ENCODE peak calls at places on chromosomes 3 and 15, in five cellular contexts. H, N, A, U and M are unnamed samples.

GRCh38 chr3:59885103-59885502 is 835.3 kb upstream of the CFAP20DC start:
- DNase-seq in H (no peak), N (no peak), U (no peak), A (no peak), M (no peak)

GRCh38 chr3:33716227-33716626 is 1.8 kb downstream of the CLASP2 start:
- DNase-seq in U (no peak), H (peak; percentile 4), A (no peak), N (no peak), M (no peak)

GRCh38 chr3:37221407-37221806 is 47.0 kb upstream of the LRRFIP2 start:
- DNase-seq in U (no peak), N (peak; percentile 91), A (peak; percentile 76), H (peak; percentile 73), M (no peak)

GRCh38 chr3:100407977-100408532 is 6.7 kb downstream of the LNP1 start:
- DNase-seq in N (no peak), A (no peak), U (no peak), H (no peak), M (no peak)

GRCh38 chr3:139241783-139242182 is 102.0 kb upstream of the MRPS22 start:
- DNase-seq in H (no peak), A (no peak), U (no peak), N (no peak), M (no peak)

GRCh38 chr3:127061641-127062040 is 78.7 kb downstream of the PLXNA1 start:
- DNase-seq in A (no peak), H (no peak), N (no peak), U (no peak), M (peak; percentile 19)

GRCh38 chr3:143439785-143440184 is 320.2 kb downstream of the CHST2 start:
- DNase-seq in N (no peak), A (peak; percentile 32), H (no peak), U (no peak), M (no peak)

GRCh38 chr3:126753191-126754160 is 49.4 kb downstream of the CHCHD6 start:
- DNase-seq in A (peak; percentile 62), H (no peak), N (no peak), U (no peak), M (no peak)

GRCh38 chr15:81003023-81003350 is 2.3 kb downstream of the TLNRD1 start:
- DNase-seq in H (no peak), U (no peak), A (no peak), N (no peak), M (no peak)

GRCh38 chr3:49661281-49661680 is 12.9 kb upstream of the APEH start:
- DNase-seq in H (no peak), U (no peak), A (no peak), N (peak; percentile 9), M (no peak)

GRCh38 chr3:195259564-195260285 is 11.2 kb downstream of the XXYLT1 start:
- DNase-seq in U (peak; percentile 96), A (peak; percentile 89), H (peak; percentile 91), N (peak; percentile 54), M (no peak)

GRCh38 chr3:124584552-124585391 is 145.5 kb upstream of the UMPS start:
- DNase-seq in A (no peak), H (no peak), U (peak; percentile 67), N (peak; percentile 69), M (no peak)

GRCh38 chr3:186849392-186849975 is 7.0 kb downstream of the ADIPOQ start:
- DNase-seq in A (no peak), U (no peak), H (peak; percentile 60), N (peak; percentile 42), M (no peak)

GRCh38 chr3:55526332-55527030 is 39.4 kb upstream of the WNT5A start:
- DNase-seq in H (no peak), U (no peak), N (peak; percentile 9), A (no peak), M (no peak)

GRCh38 chr3:152320201-152320617 is 51.5 kb downstream of the MBNL1 start:
- DNase-seq in A (peak; percentile 70), N (no peak), U (no peak), H (peak; percentile 66), M (no peak)

GRCh38 chr3:39166134-39166710 is 12.8 kb upstream of the CSRNP1 start:
- DNase-seq in A (peak; percentile 96), N (peak; percentile 55), H (peak; percentile 88), U (no peak), M (no peak)

GRCh38 chr15:73518180-73518862 is 75.4 kb downstream of the REC114 start:
- DNase-seq in A (no peak), U (no peak), H (no peak), N (no peak), M (no peak)

GRCh38 chr3:101377209-101377608 is 56.8 kb upstream of the IMPG2 start:
- DNase-seq in N (no peak), U (no peak), H (no peak), A (no peak), M (no peak)

GRCh38 chr3:168216851-168217250 is 121.1 kb upstream of the GOLIM4 start:
- DNase-seq in N (no peak), U (no peak), H (no peak), A (no peak), M (no peak)

GRCh38 chr15:85589873-85590272 is 204.9 kb downstream of the KLHL25 start:
- DNase-seq in H (peak; percentile 79), N (peak; percentile 78), U (no peak), A (peak; percentile 10), M (no peak)

GRCh38 chr15:43545426-43545825 is 28.0 kb downstream of the MAP1A start:
- DNase-seq in H (no peak), A (no peak), N (no peak), U (no peak), M (no peak)

GRCh38 chr3:109702252-109702651 is 364.9 kb upstream of the DPPA4 start:
- DNase-seq in A (no peak), N (no peak), H (peak; percentile 41), U (no peak), M (no peak)

GRCh38 chr15:94403246-94403824 is 172.0 kb downstream of the MCTP2 start:
- DNase-seq in U (no peak), N (no peak), A (no peak), H (peak; percentile 11), M (no peak)

GRCh38 chr3:122680381-122681293 is at the start of gene PARP14:
- DNase-seq in A (peak; percentile 42), N (peak; percentile 52), H (peak; percentile 74), U (peak; percentile 77), M (no peak)

GRCh38 chr15:93088981-93089854 is at the start of gene RGMA:
- DNase-seq in N (no peak), U (no peak), A (no peak), H (no peak), M (no peak)

GRCh38 chr15:65476942-65477341 is 40.5 kb downstream of the DPP8 start:
- DNase-seq in A (peak; percentile 75), N (no peak), U (no peak), H (peak; percentile 88), M (no peak)

GRCh38 chr3:176275113-176275512 is 922.2 kb downstream of the TBL1XR1 start:
- DNase-seq in H (no peak), A (no peak), U (no peak), N (no peak), M (no peak)

GRCh38 chr3:57164606-57165573 is at the start of gene IL17RD:
- DNase-seq in A (no peak), U (peak; percentile 87), H (peak; percentile 75), N (peak; percentile 72), M (no peak)

GRCh38 chr15:73637527-73637926 is 4.3 kb upstream of the NPTN start:
- DNase-seq in N (peak; percentile 58), A (peak; percentile 89), U (no peak), H (peak; percentile 22), M (no peak)

GRCh38 chr3:32684800-32685603 is at the start of gene CNOT10:
- DNase-seq in H (peak; percentile 82), N (peak; percentile 94), U (peak; percentile 96), A (peak; percentile 91), M (peak; percentile 99)

GRCh38 chr3:151175952-151176351 is 27.1 kb downstream of the GPR171 start:
- DNase-seq in H (no peak), A (no peak), N (no peak), U (no peak), M (no peak)

GRCh38 chr3:134228461-134228860 is 22.2 kb downstream of the RYK start:
- DNase-seq in H (peak; percentile 37), N (no peak), A (no peak), U (no peak), M (no peak)

GRCh38 chr3:86993704-86994103 is 2.8 kb upstream of the VGLL3 start:
- DNase-seq in H (no peak), U (no peak), A (peak; percentile 80), N (peak; percentile 83), M (no peak)

GRCh38 chr3:52793702-52794611 is 639 bp upstream of the ITIH3 start:
- DNase-seq in U (no peak), A (no peak), H (no peak), N (no peak), M (no peak)

GRCh38 chr3:52792961-52793695 is 1.5 kb upstream of the ITIH3 start:
- DNase-seq in U (no peak), H (peak; percentile 46), N (no peak), A (peak; percentile 8), M (no peak)

GRCh38 chr3:52791396-52791795 is 3.2 kb upstream of the ITIH3 start:
- DNase-seq in A (no peak), H (no peak), U (no peak), N (no peak), M (no peak)

GRCh38 chr3:52791928-52792327 is 2.7 kb upstream of the ITIH3 start:
- DNase-seq in U (no peak), A (no peak), H (no peak), N (no peak), M (no peak)

DNA sequence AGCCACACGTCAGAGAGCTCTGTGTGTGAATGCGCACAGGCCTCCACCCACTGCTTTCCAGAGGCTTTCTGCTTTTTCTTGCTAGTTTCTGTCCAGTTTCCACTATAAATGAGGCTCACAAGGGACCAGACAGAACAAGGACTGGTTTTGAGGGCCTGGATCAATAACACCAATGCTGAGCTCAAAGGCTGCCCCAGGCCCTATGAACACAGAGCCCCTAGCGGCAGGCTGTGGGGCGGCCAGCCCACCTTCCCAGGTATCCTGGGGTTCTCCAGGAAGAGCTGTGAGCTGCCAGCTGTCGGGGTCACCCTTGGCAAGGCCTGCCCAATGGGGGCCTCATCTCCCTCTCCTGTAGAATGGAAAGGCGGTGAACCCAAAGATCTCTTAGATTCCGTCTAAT is 2.2 kb upstream of the ITIH3 start:
- DNase-seq in A (no peak), H (no peak), U (no peak), N (no peak), M (no peak)
- TF ChIP-seq CTCF in A (peak; percentile 13), H (no peak), U (no peak), N (no peak), M (peak; percentile 20)

GRCh38 chr15:76963596-76963995 is 31.3 kb upstream of the PSTPIP1 start:
- DNase-seq in N (no peak), A (no peak), H (no peak), U (no peak), M (no peak)
- TF ChIP-seq CTCF in N (no peak), A (peak; percentile 12), H (no peak), U (no peak), M (no peak)

GRCh38 chr3:174862101-174862500 is 3.0 kb downstream of the NAALADL2 start:
- DNase-seq in N (peak; percentile 32), U (no peak), A (no peak), H (no peak), M (no peak)
- TF ChIP-seq CTCF in N (peak; percentile 18), U (no peak), A (peak; percentile 17), H (no peak), M (peak; percentile 49)

GRCh38 chr3:159732172-159733111 is 256.2 kb upstream of the IL12A start:
- DNase-seq in H (peak; percentile 63), A (peak; percentile 82), U (no peak), N (peak; percentile 64), M (no peak)
- TF ChIP-seq CTCF in H (no peak), A (no peak), U (no peak), N (no peak), M (peak; percentile 37)